ENCODE peak calls at places on chromosomes 4 and X, in six cellular contexts. Y, B, Z, A, F and S are unnamed samples.

GRCh38 chr4:139312552-139313332 is 10.5 kb upstream of the NDUFC1 start:
- DNase-seq in Y (no peak), B (no peak), F (no peak), A (no peak), Z (no peak), S (no peak)

GRCh38 chrX:43581888-43582539 is 74.1 kb upstream of the MAOA start:
- DNase-seq in F (no peak), B (no peak), A (no peak), Y (no peak), Z (no peak), S (no peak)

GRCh38 chr4:138938371-138938699 is 77.2 kb upstream of the NOCT start:
- DNase-seq in B (no peak), Y (peak), F (no peak), A (no peak), Z (no peak), S (peak)

GRCh38 chr4:139085141-139085540 is 69.6 kb downstream of the NOCT start:
- DNase-seq in B (no peak), A (no peak), Z (no peak), Y (no peak), F (no peak), S (no peak)

GRCh38 chrX:22122510-22122909 is 90.4 kb downstream of the PHEX start:
- DNase-seq in Z (no peak), B (no peak), Y (peak), A (no peak), F (no peak), S (no peak)

GRCh38 chr4:104294811-104295210 is 199.9 kb downstream of the CXXC4 start:
- DNase-seq in A (no peak), Y (no peak), Z (no peak), B (no peak), F (no peak), S (no peak)

GRCh38 chrX:35380808-35381700 is 417.1 kb upstream of the MAGEB16 start:
- DNase-seq in Z (no peak), F (no peak), Y (no peak), A (no peak), B (no peak), S (no peak)

GRCh38 chr4:140691369-140691768 is 64.8 kb downstream of the TBC1D9 start:
- DNase-seq in F (no peak), Y (no peak), B (no peak), A (no peak), Z (no peak), S (no peak)